ENCODE peak calls at places on chromosomes 11 and 22, in four cellular contexts. One of them, this sample, is unnamed.

GRCh38 chr22:50218153-50218995 is 17.6 kb downstream of the SELENOO start:
- DNase-seq in H1: no peak
- DNase-seq in Peyer's patch: no peak
- DNase-seq in upper lobe of right lung: no peak
- DNase-seq in this sample: no peak

GRCh38 chr11:62370743-62371440 is 33.6 kb downstream of the ASRGL1 start:
- DNase-seq in H1: no peak
- DNase-seq in Peyer's patch: peak; percentile 74
- DNase-seq in upper lobe of right lung: peak; percentile 75
- DNase-seq in this sample: no peak

GRCh38 chr22:19819209-19819910 is 35.3 kb downstream of the GNB1L start:
- DNase-seq in H1: no peak
- DNase-seq in Peyer's patch: no peak
- DNase-seq in upper lobe of right lung: no peak
- DNase-seq in this sample: no peak

GRCh38 chr11:62665630-62666258 is 632 bp downstream of the CSKMT start:
- DNase-seq in H1: no peak
- DNase-seq in Peyer's patch: no peak
- DNase-seq in upper lobe of right lung: peak; percentile 82
- DNase-seq in this sample: peak; percentile 59

GRCh38 chr11:72758690-72759389 is 6.6 kb upstream of the ARAP1 start:
- DNase-seq in H1: no peak
- DNase-seq in Peyer's patch: no peak
- DNase-seq in upper lobe of right lung: no peak
- DNase-seq in this sample: peak; percentile 90

GRCh38 chr22:44192098-44192810 is 11.5 kb downstream of the PARVG start:
- DNase-seq in H1: peak; percentile 15
- DNase-seq in Peyer's patch: no peak
- DNase-seq in upper lobe of right lung: no peak
- DNase-seq in this sample: peak; percentile 27

GRCh38 chr11:64621283-64622019 is 30.4 kb downstream of the SLC22A12 start:
- DNase-seq in H1: no peak
- DNase-seq in Peyer's patch: no peak
- DNase-seq in upper lobe of right lung: no peak
- DNase-seq in this sample: no peak

GRCh38 chr11:75326439-75326810 is 25.0 kb downstream of the ARRB1 start:
- DNase-seq in H1: no peak
- DNase-seq in Peyer's patch: no peak
- DNase-seq in upper lobe of right lung: no peak
- DNase-seq in this sample: no peak

GRCh38 chr22:23285734-23286133 is 105.4 kb downstream of the BCR start:
- DNase-seq in H1: no peak
- DNase-seq in Peyer's patch: no peak
- DNase-seq in upper lobe of right lung: no peak
- DNase-seq in this sample: no peak

GRCh38 chr22:28942333-28942732 is 59.0 kb downstream of the ZNRF3 start:
- DNase-seq in H1: no peak
- DNase-seq in Peyer's patch: no peak
- DNase-seq in upper lobe of right lung: no peak
- DNase-seq in this sample: no peak

GRCh38 chr11:126194121-126194543 is 17.3 kb downstream of the RPUSD4 start:
- DNase-seq in H1: no peak
- DNase-seq in Peyer's patch: no peak
- DNase-seq in upper lobe of right lung: no peak
- DNase-seq in this sample: peak; percentile 58

GRCh38 chr11:75313457-75314272 is 37.8 kb downstream of the ARRB1 start:
- DNase-seq in H1: no peak
- DNase-seq in Peyer's patch: peak; percentile 46
- DNase-seq in upper lobe of right lung: peak; percentile 82
- DNase-seq in this sample: peak; percentile 86

GRCh38 chr11:118217575-118217974 is 7.2 kb downstream of the JAML start:
- DNase-seq in H1: no peak
- DNase-seq in Peyer's patch: no peak
- DNase-seq in upper lobe of right lung: no peak
- DNase-seq in this sample: no peak

GRCh38 chr22:30279932-30280331 is 9.4 kb downstream of the CASTOR1 start:
- DNase-seq in H1: no peak
- DNase-seq in Peyer's patch: no peak
- DNase-seq in upper lobe of right lung: no peak
- DNase-seq in this sample: no peak

GRCh38 chr22:46613606-46613997 is 6.6 kb upstream of the GRAMD4 start:
- DNase-seq in H1: no peak
- DNase-seq in Peyer's patch: no peak
- DNase-seq in upper lobe of right lung: no peak
- DNase-seq in this sample: peak; percentile 19

GRCh38 chr11:122305426-122305825 is 189.4 kb upstream of the BLID start:
- DNase-seq in H1: no peak
- DNase-seq in Peyer's patch: no peak
- DNase-seq in upper lobe of right lung: no peak
- DNase-seq in this sample: no peak
- H3K4me3 ChIP-seq in H1: no peak overlapping the region
- H3K4me3 ChIP-seq in Peyer's patch: no peak overlapping the region
- H3K4me3 ChIP-seq in upper lobe of right lung: no peak overlapping the region
- H3K4me3 ChIP-seq in this sample: no peak overlapping the region

GRCh38 chr11:114942207-114942606 is 263.9 kb downstream of the NXPE2 start:
- DNase-seq in H1: no peak
- DNase-seq in Peyer's patch: no peak
- DNase-seq in upper lobe of right lung: no peak
- DNase-seq in this sample: no peak
- TF ChIP-seq CTCF in H1: peak; percentile 32
- TF ChIP-seq CTCF in Peyer's patch: no peak
- TF ChIP-seq CTCF in upper lobe of right lung: no peak
- TF ChIP-seq CTCF in this sample: no peak

GRCh38 chr22:31917227-31917921 is 27.0 kb upstream of the YWHAH start:
- DNase-seq in H1: no peak
- DNase-seq in Peyer's patch: no peak
- DNase-seq in upper lobe of right lung: peak; percentile 67
- DNase-seq in this sample: no peak

GRCh38 chr22:31912402-31912733 is 32.0 kb upstream of the YWHAH start:
- DNase-seq in H1: no peak
- DNase-seq in Peyer's patch: no peak
- DNase-seq in upper lobe of right lung: no peak
- DNase-seq in this sample: peak; percentile 50

GRCh38 chr22:31915499-31916065 is 28.8 kb upstream of the YWHAH start:
- DNase-seq in H1: no peak
- DNase-seq in Peyer's patch: peak; percentile 55
- DNase-seq in upper lobe of right lung: no peak
- DNase-seq in this sample: no peak

GRCh38 chr22:31906569-31906968 is 37.8 kb upstream of the YWHAH start:
- DNase-seq in H1: no peak
- DNase-seq in Peyer's patch: no peak
- DNase-seq in upper lobe of right lung: no peak
- DNase-seq in this sample: no peak

DNA sequence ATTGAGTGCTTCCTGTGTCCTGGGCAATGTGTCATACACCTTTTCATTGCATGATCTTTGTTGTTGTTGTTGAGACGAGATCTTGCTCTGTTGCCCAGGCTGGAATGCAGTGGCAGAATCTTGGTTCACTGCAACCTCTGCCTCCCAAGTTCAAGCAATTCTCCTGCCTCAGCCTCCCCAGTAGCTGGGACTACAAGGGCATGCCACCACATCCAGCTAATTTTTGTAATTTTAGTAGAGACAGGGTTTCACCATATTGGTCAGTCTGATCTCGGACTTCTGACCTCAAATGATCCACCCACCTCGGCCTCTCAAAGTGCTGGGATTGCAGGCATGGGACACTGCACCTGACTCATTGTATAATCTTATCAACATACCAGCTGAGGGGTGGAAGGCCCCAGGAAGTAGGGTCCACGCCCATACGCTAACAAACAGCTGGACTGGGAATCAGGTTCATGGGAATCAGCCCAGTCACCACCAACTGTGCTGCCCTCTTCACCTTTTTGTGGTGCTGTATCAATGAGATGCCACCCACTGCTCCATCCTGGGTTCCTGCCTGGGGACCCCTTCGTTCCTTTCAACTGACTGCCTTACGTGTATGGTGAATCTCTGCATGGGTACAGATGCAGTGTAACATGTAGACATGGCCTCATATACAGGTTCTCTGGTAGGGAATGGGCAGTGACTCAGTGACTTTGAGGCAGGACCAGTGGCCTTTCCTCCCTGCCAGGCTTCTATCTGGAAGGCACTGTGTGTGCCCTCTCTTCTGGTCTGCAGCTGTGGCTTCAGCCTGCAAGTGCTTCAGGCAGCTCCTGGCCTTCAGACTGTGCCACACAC is 32.6 kb upstream of the YWHAH start:
- DNase-seq in H1: no peak
- DNase-seq in Peyer's patch: peak; percentile 60
- DNase-seq in upper lobe of right lung: no peak
- DNase-seq in this sample: peak; percentile 7
- H3K4me3 ChIP-seq in H1: no peak overlapping the region
- H3K4me3 ChIP-seq in Peyer's patch: no peak overlapping the region
- H3K4me3 ChIP-seq in upper lobe of right lung: no peak overlapping the region
- H3K4me3 ChIP-seq in this sample: no peak overlapping the region

GRCh38 chr11:46383404-46383758 is 1.9 kb downstream of the MDK start:
- DNase-seq in H1: no peak
- DNase-seq in Peyer's patch: no peak
- DNase-seq in upper lobe of right lung: no peak
- DNase-seq in this sample: no peak
- TF ChIP-seq CTCF in H1: no peak
- TF ChIP-seq CTCF in Peyer's patch: no peak
- TF ChIP-seq CTCF in upper lobe of right lung: no peak
- TF ChIP-seq CTCF in this sample: no peak

This sample was measured in fibroblast of mammary gland.